ENCODE peak calls at places on chromosomes 7 and 10, in eight cellular contexts. E is body of pancreas, W is ovary, J is K562, P is breast epithelium, C is suprapubic skin, F is upper lobe of left lung, A is transverse colon. H is an unnamed sample.

GRCh38 chr10:78865518-78865835 is 203.3 kb upstream of the ZMIZ1 start:
- DNase-seq in E (no peak), W (peak; percentile 72), J (no peak), P (peak; percentile 27), C (no peak), F (no peak), A (no peak), H (no peak)

GRCh38 chr10:66378117-66378876 is 547.5 kb upstream of the LRRTM3 start:
- DNase-seq in E (no peak), W (no peak), J (no peak), P (no peak), C (no peak), F (no peak), A (no peak), H (no peak)

GRCh38 chr7:2003451-2003930 is 229.3 kb downstream of the MAD1L1 start:
- DNase-seq in E (no peak), W (peak; percentile 25), J (no peak), P (no peak), C (peak; percentile 52), F (peak; percentile 17), A (no peak), H (no peak)

GRCh38 chr10:80405636-80406035 is 2.7 kb upstream of the PRXL2A start:
- DNase-seq in E (no peak), W (no peak), J (no peak), P (no peak), C (no peak), F (no peak), A (no peak), H (no peak)

GRCh38 chr10:98074315-98074911 is 44.0 kb upstream of the CRTAC1 start:
- DNase-seq in E (no peak), W (no peak), J (peak; percentile 10), P (no peak), C (no peak), F (no peak), A (no peak), H (no peak)

GRCh38 chr7:105136221-105136620 is 122.2 kb downstream of the KMT2E start:
- DNase-seq in E (no peak), W (no peak), J (no peak), P (no peak), C (no peak), F (no peak), A (no peak), H (no peak)

GRCh38 chr7:91356915-91357314 is 92.7 kb downstream of the FZD1 start:
- DNase-seq in E (no peak), W (no peak), J (no peak), P (no peak), C (no peak), F (no peak), A (no peak), H (no peak)

GRCh38 chr7:155190608-155191536 is 106.8 kb upstream of the INSIG1 start:
- DNase-seq in E (peak; percentile 72), W (peak; percentile 59), J (peak; percentile 92), P (peak; percentile 44), C (no peak), F (peak; percentile 69), A (peak; percentile 52), H (peak; percentile 40)

GRCh38 chr10:15137636-15138035 is 30.9 kb downstream of the NMT2 start:
- DNase-seq in E (no peak), W (no peak), J (no peak), P (no peak), C (no peak), F (no peak), A (no peak), H (no peak)

GRCh38 chr10:124589491-124590006 is 127.9 kb downstream of the LHPP start:
- DNase-seq in E (peak; percentile 63), W (peak; percentile 85), J (no peak), P (no peak), C (no peak), F (no peak), A (no peak), H (peak; percentile 62)

GRCh38 chr7:45028138-45028919 is 28.3 kb downstream of the CCM2 start:
- DNase-seq in E (no peak), W (no peak), J (no peak), P (no peak), C (no peak), F (no peak), A (no peak), H (no peak)

GRCh38 chr10:61617586-61617985 is 45.1 kb upstream of the CABCOCO1 start:
- DNase-seq in E (no peak), W (no peak), J (no peak), P (no peak), C (no peak), F (no peak), A (no peak), H (no peak)
- H3K27ac ChIP-seq in E (no peak overlapping the region), W (no peak overlapping the region), J (no peak overlapping the region), P (no peak overlapping the region), C (no peak overlapping the region), F (no peak overlapping the region), A (no peak overlapping the region), H (no peak overlapping the region)

GRCh38 chr10:48777056-48777455 is 92.4 kb downstream of the WDFY4 start:
- DNase-seq in E (no peak), W (no peak), J (no peak), P (no peak), C (no peak), F (no peak), A (no peak), H (no peak)
- TF ChIP-seq POLR2A in E (no peak), W (no peak), J (no peak), P (no peak), C (no peak), F (no peak), A (no peak), H (no peak)

GRCh38 chr10:122307669-122308486 is 36.8 kb downstream of the BTBD16 start:
- DNase-seq in E (peak; percentile 64), W (peak; percentile 93), J (no peak), P (peak; percentile 56), C (peak; percentile 76), F (no peak), A (peak; percentile 41), H (peak; percentile 57)
- H3K4me3 ChIP-seq in E (no peak overlapping the region), W (peak overlapping the region; percentile 2), J (no peak overlapping the region), P (no peak overlapping the region), C (peak overlapping the region; percentile 17), F (no peak overlapping the region), A (no peak overlapping the region), H (no peak overlapping the region)

DNA sequence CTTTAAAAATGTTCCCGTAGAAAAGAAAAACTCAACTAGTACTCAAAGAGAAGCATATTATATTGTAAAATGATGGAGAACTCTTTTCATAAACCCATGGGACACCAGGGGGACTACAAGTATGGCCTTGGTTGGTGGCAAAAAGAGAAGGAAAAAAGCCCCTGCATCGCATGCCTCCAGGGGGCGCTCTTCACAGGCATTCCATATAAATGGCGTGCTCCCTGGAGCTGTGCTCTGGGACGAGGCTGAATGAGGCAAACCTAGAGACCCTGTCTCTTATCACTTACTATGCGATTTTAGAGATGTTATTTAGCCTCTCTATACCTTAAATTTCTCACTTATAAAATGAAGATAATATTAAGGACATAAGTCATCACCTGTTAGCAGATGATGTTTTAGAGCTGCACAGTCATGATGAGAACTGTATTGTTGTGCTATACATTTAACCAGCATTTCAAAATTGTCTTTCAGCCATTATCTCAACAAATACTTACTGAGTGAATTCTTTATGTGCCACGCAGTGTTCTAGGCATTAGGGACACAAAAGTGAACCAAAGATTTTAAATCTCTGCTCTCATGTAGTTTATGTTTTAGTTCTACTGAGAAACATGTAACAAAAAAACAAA is 105.8 kb downstream of the ARHGAP21 start:
- DNase-seq in E (peak; percentile 63), W (peak; percentile 61), J (peak; percentile 65), P (no peak), C (no peak), F (peak; percentile 35), A (peak; percentile 66), H (peak; percentile 7)
- H3K27ac ChIP-seq in E (no peak overlapping the region), W (no peak overlapping the region), J (no peak overlapping the region), P (no peak overlapping the region), C (no peak overlapping the region), F (no peak overlapping the region), A (no peak overlapping the region), H (no peak overlapping the region)

GRCh38 chr7:100544949-100545635 is 6.1 kb downstream of the AGFG2 start:
- DNase-seq in E (no peak), W (no peak), J (no peak), P (no peak), C (no peak), F (peak; percentile 31), A (no peak), H (peak; percentile 73)

GRCh38 chr7:100547872-100548271 is 8.9 kb downstream of the AGFG2 start:
- DNase-seq in E (no peak), W (peak; percentile 64), J (peak; percentile 55), P (no peak), C (no peak), F (peak; percentile 68), A (no peak), H (no peak)

GRCh38 chr7:100546868-100547800 is 8.1 kb downstream of the AGFG2 start:
- DNase-seq in E (no peak), W (no peak), J (peak; percentile 69), P (no peak), C (no peak), F (peak; percentile 68), A (peak; percentile 43), H (no peak)

GRCh38 chr7:100545636-100546128 is 6.7 kb downstream of the AGFG2 start:
- DNase-seq in E (peak; percentile 50), W (peak; percentile 69), J (peak; percentile 75), P (peak; percentile 44), C (no peak), F (peak; percentile 72), A (peak; percentile 39), H (peak; percentile 35)

GRCh38 chr7:100546129-100546867 is 7.3 kb downstream of the AGFG2 start:
- DNase-seq in E (no peak), W (no peak), J (no peak), P (no peak), C (no peak), F (no peak), A (peak; percentile 60), H (no peak)
- TF ChIP-seq POLR2A in E (peak; percentile 30), W (no peak), J (no peak), P (no peak), C (no peak), F (no peak), A (peak; percentile 57), H (no peak)

GRCh38 chr10:11742009-11742778 is at the start of gene ECHDC3:
- DNase-seq in E (peak; percentile 68), W (peak; percentile 76), J (peak; percentile 96), P (no peak), C (peak; percentile 74), F (peak; percentile 71), A (peak; percentile 42), H (peak; percentile 39)
- H3K4me3 ChIP-seq in E (peak within 1 kb of the TSS; percentile 59), W (peak within 1 kb of the TSS; percentile 42), J (peak within 1 kb of the TSS; percentile 69), P (peak within 1 kb of the TSS; percentile 48), C (peak within 1 kb of the TSS; percentile 65), F (peak within 1 kb of the TSS; percentile 27), A (peak within 1 kb of the TSS; percentile 42), H (peak within 1 kb of the TSS; percentile 51)

GRCh38 chr10:63708421-63708820 is 187.2 kb downstream of the REEP3 start:
- DNase-seq in E (no peak), W (no peak), J (no peak), P (no peak), C (no peak), F (no peak), A (no peak), H (no peak)
- H3K27ac ChIP-seq in E (no peak overlapping the region), W (no peak overlapping the region), J (no peak overlapping the region), P (peak overlapping the region; percentile 39), C (no peak overlapping the region), F (peak overlapping the region; percentile 66), A (peak overlapping the region; percentile 35), H (peak overlapping the region; percentile 6)